ENCODE peak calls at places on chromosomes 5 and 9, in six cellular contexts. O is tibial nerve, S is transverse colon, W is spleen, U is breast epithelium, G is HCT116. K is an unnamed sample. For H3K4me1, the result is how much of the 10 kb centered on the place peaks cover.

GRCh38 chr9:2024888-2025781 is 10.0 kb downstream of the SMARCA2 start:
- DNase-seq in S (no peak), G (no peak), U (no peak), O (no peak), W (no peak), K (no peak)

GRCh38 chr5:56170557-56170956 is 62.6 kb downstream of the ANKRD55 start:
- DNase-seq in O (no peak), S (no peak), W (no peak), G (no peak), U (no peak), K (no peak)

GRCh38 chr5:58410441-58410840 is 49.4 kb downstream of the PLK2 start:
- DNase-seq in G (no peak), O (peak), W (no peak), S (no peak), U (no peak), K (no peak)

GRCh38 chr9:31486630-31487029 is 897.8 kb upstream of the ACO1 start:
- DNase-seq in O (no peak), W (no peak), S (no peak), G (no peak), U (no peak), K (no peak)

GRCh38 chr5:23084815-23085214 is 231.7 kb upstream of the CDH12 start:
- DNase-seq in G (no peak), U (no peak), W (no peak), S (no peak), O (no peak), K (no peak)

GRCh38 chr5:149406203-149406978 is 27.3 kb upstream of the IL17B start:
- DNase-seq in W (no peak), S (peak), O (peak), G (no peak), U (peak), K (no peak)

GRCh38 chr5:40557486-40557885 is 122.2 kb upstream of the PTGER4 start:
- DNase-seq in O (no peak), W (no peak), G (no peak), U (no peak), S (no peak), K (no peak)

GRCh38 chr5:56620903-56621680 is 194.3 kb upstream of the MAP3K1 start:
- DNase-seq in W (no peak), O (no peak), U (no peak), S (no peak), G (no peak), K (no peak)

GRCh38 chr9:89814340-89815040 is 209.7 kb downstream of the GADD45G start:
- DNase-seq in U (no peak), W (peak), O (no peak), G (no peak), S (no peak), K (no peak)

GRCh38 chr5:145178667-145179523 is 656.2 kb downstream of the PRELID2 start:
- DNase-seq in W (no peak), U (no peak), O (no peak), G (no peak), S (no peak), K (no peak)

GRCh38 chr9:119697996-119698395 is 328.8 kb upstream of the BRINP1 start:
- DNase-seq in W (no peak), S (no peak), G (no peak), O (no peak), U (no peak), K (no peak)

GRCh38 chr9:122071716-122072115 is 21.4 kb downstream of the TTLL11 start:
- DNase-seq in S (no peak), W (no peak), U (no peak), G (no peak), O (no peak), K (no peak)

GRCh38 chr9:98929866-98930265 is 13.8 kb upstream of the COL15A1 start:
- DNase-seq in G (no peak), U (no peak), S (no peak), W (no peak), O (no peak), K (no peak)

GRCh38 chr9:123550797-123551196 is 194.8 kb downstream of the CRB2 start:
- DNase-seq in W (no peak), G (no peak), U (no peak), S (no peak), O (no peak), K (no peak)

GRCh38 chr5:32848120-32848519 is 137.0 kb downstream of the NPR3 start:
- DNase-seq in S (no peak), O (no peak), G (no peak), W (no peak), U (no peak), K (no peak)

GRCh38 chr9:89497978-89498844 is at the start of gene SEMA4D:
- DNase-seq in O (peak), U (no peak), W (peak), S (peak), G (peak), K (no peak)

GRCh38 chr9:137454145-137454505 is 5.0 kb downstream of the NSMF start:
- DNase-seq in O (no peak), U (no peak), G (no peak), W (peak), S (peak), K (no peak)

GRCh38 chr5:139692605-139693340 is 44.6 kb downstream of the CXXC5 start:
- DNase-seq in O (no peak), W (peak), U (no peak), G (no peak), S (no peak), K (no peak)

GRCh38 chr5:62312036-62312435 is 6.0 kb downstream of the KIF2A start:
- DNase-seq in S (no peak), G (no peak), W (no peak), U (no peak), O (no peak), K (no peak)

GRCh38 chr5:95284512-95285405 is at the start of gene MCTP1:
- DNase-seq in S (no peak), G (no peak), W (peak), O (no peak), U (no peak), K (no peak)

GRCh38 chr9:16413509-16414016 is 456.9 kb downstream of the BNC2 start:
- DNase-seq in O (peak), U (no peak), W (no peak), G (no peak), S (no peak), K (no peak)

GRCh38 chr9:135583686-135584011 is 22.1 kb downstream of the PAEP start:
- DNase-seq in G (no peak), U (no peak), W (peak), S (no peak), O (no peak), K (no peak)

GRCh38 chr9:131678499-131679111 is 61.3 kb downstream of the RAPGEF1 start:
- DNase-seq in G (peak), S (peak), O (peak), W (peak), U (no peak), K (no peak)
- TF ChIP-seq POLR2A in G (no peak), S (peak), O (peak), W (no peak), U (no peak), K (no peak)

GRCh38 chr5:160471761-160472160 is 50.1 kb downstream of the PTTG1 start:
- DNase-seq in G (no peak), W (no peak), O (no peak), U (no peak), S (peak), K (no peak)

GRCh38 chr5:160468576-160468975 is 46.9 kb downstream of the PTTG1 start:
- DNase-seq in G (no peak), S (no peak), O (no peak), U (no peak), W (no peak), K (no peak)

GRCh38 chr5:160470437-160471341 is 49.0 kb downstream of the PTTG1 start:
- DNase-seq in G (no peak), W (no peak), S (peak), U (no peak), O (peak), K (no peak)

GRCh38 chr5:160467555-160468418 is 46.1 kb downstream of the PTTG1 start:
- DNase-seq in O (peak), G (no peak), S (peak), W (peak), U (no peak), K (peak)

DNA sequence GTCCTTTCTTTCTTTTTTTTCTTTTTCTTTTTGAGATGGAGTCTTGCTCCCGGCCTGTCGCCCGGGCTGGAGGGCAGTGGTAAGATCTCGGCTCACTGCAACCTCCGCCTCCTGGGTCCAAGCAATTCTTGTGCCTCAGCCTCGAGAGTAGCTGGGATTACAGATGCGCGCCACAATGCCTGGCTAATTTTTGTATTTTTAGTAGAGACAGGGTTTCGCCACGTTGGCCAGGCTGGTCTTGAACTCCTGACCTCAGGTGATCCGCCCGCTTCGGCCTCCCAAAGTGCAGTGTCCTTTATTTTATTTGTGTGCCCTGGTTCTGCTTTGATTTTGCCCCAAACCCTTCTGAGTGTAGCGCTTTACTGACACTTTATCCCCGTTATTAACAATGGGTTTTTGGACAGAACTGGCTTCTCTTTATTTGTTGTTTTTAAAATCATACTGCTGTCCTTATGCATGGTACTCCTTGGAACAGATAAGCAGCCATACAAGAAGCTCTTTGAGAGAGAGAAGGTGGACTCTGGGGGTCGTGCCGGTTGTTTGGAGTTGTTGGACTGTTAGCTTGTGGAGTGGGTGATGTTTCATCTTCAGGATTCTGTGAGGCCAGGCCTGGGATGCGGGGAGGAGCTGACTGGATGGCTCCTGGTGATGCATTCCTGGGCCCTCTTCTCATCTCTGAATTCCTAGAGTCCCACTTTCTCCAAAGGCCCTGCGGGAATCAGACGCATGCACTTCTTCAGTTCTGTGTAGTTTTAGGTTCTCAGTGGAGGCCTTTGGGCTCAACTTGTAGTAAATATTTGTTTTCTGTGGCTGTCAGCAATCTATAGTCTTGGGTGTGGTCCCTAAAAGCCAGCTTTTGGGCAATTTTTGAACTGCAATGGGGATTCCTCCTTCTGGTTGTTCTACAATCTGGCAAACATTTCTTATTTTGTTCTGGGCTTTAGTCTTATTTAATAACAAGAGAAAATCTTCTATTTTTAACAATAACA is 47.8 kb downstream of the PTTG1 start:
- DNase-seq in W (no peak), O (no peak), S (no peak), U (no peak), G (no peak), K (no peak)
- H3K4me3 ChIP-seq in W (no peak), O (no peak), S (no peak), U (no peak), G (no peak), K (no peak)

GRCh38 chr5:61308699-61309098 is 23.4 kb upstream of the ZSWIM6 start:
- DNase-seq in U (no peak), W (no peak), O (no peak), G (no peak), S (no peak), K (no peak)

GRCh38 chr5:61311056-61311455 is 21.0 kb upstream of the ZSWIM6 start:
- DNase-seq in W (no peak), O (no peak), U (no peak), S (no peak), G (no peak), K (no peak)

GRCh38 chr5:61307196-61307590 is 24.9 kb upstream of the ZSWIM6 start:
- DNase-seq in O (no peak), U (no peak), G (no peak), S (no peak), W (no peak), K (no peak)

GRCh38 chr5:61307611-61308010 is 24.4 kb upstream of the ZSWIM6 start:
- DNase-seq in S (no peak), G (no peak), O (no peak), W (no peak), U (no peak), K (no peak)

GRCh38 chr5:61309115-61309514 is 22.9 kb upstream of the ZSWIM6 start:
- DNase-seq in S (no peak), O (no peak), U (no peak), G (no peak), W (no peak), K (no peak)
- H3K4me1 ChIP-seq in S (under half), O (under half), U (under half), G (under half), W (under half), K (under half)

DNA sequence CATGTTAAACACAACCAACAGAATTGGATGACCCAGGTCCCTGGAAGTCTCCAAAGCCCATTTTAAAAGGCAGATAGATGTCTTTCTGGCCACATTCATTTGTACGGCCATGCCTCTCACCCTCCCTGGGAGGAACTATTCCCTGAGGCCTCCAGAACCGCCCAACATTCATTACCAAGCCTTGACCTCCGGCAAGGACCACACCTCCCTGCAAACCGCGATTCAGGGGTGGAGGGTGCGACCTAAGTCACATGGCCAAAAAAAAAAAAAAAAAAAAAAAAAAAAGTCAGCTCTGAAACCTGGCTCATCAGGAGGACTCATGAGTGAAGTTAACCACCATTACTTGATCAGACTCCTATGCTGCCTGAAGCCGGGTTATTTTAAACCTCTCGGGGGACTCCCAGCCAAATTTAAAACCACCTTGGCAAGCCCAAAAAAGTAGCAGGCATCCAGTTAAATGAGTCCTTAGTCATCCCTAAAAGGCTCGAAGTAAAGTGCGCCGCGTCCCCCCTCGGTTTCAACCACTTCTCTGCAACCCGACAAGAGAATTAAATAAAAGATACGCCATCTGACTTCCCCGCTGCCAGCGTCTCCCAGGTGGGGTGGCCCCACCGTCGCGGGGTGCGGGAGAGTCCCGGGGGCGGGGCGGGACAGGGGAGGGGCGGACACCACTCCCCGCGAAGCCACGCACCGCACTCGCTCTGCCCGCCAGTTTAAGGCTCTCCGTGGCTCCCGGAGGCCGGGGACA is 2.4 kb downstream of the KLF9 start:
- DNase-seq in S (peak), O (peak), G (peak), U (peak), W (peak), K (peak)
- TF ChIP-seq POLR2A in S (peak), O (peak), G (no peak), U (no peak), W (no peak), K (no peak)

DNA sequence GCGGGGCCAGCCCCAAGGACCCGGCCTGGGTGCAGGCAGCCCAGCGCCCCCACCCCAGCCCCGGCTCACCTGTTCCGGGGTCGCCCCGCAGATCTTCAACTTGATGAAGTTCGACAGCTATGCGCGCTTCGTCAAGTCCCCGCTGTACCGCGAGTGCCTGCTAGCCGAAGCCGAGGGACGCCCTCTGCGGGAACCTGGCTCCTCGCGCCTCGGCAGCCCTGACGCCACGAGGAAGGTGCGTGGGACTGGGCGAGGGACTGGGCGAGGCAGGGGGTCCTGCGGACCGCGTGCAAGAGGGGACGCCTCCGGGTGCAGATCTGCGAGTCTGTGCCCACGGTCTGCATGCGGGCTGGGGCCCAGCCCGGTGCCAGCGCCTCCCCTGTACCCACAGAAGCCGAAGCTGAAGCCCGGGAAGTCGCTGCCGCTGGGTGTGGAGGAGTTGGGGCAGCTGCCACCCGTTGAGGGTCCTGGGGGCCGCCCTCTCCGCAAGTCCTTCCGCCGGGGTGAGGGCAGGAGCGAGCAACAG is 9.7 kb downstream of the RGS14 start:
- DNase-seq in U (no peak), G (no peak), O (no peak), S (no peak), W (no peak), K (no peak)
- H3K4me3 ChIP-seq in U (peak), G (no peak), O (peak), S (peak), W (no peak), K (peak)

DNA sequence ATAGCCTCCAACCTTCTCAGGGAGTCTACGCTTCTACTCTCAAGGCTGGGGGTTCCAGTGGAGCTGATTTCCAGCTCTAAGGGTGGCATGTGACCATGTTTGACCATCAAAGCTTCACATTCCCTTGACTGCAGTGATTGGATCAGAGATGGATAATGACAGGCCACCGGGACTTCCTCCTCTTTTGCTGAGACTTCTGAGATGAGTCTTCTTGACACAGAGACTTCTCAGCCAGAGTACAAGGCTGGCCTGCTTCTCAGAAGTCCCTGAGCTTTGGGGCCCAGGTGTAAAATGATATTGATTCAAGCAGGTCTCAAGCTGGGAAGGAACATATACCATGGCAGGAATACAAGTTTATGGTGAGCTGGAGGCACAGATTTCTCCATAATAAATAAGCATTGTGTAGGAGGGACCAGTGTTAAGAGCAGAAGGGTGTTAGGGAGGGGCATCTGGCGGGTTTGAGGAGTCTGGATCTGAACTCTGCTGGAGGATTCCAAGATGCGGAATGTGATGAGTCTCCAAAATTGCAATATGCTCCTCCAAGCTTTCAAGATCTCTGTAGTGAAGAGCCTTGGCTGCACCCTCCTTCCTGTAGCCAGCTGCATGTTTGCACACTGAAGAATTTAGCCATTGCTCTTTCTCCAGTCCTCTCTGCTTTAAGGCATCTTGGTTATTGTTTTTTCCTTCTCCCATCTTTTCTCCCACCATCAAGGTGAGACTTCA is 41.7 kb upstream of the HSD17B4 start:
- DNase-seq in G (no peak), W (no peak), O (no peak), U (no peak), S (no peak), K (no peak)
- H3K4me1 ChIP-seq in G (under half), W (under half), O (under half), U (under half), S (under half), K (under half)

GRCh38 chr5:66877843-66878242 is 281.6 kb downstream of the MAST4 start:
- DNase-seq in W (no peak), S (no peak), O (no peak), G (no peak), U (no peak), K (no peak)

GRCh38 chr5:66888613-66889012 is 292.4 kb downstream of the MAST4 start:
- DNase-seq in O (no peak), W (no peak), U (no peak), S (no peak), G (no peak), K (no peak)

GRCh38 chr5:66881475-66882161 is 285.4 kb downstream of the MAST4 start:
- DNase-seq in W (no peak), S (no peak), G (no peak), U (no peak), O (no peak), K (no peak)

GRCh38 chr5:66884589-66885228 is 288.5 kb downstream of the MAST4 start:
- DNase-seq in U (no peak), G (no peak), W (no peak), O (no peak), S (no peak), K (no peak)

GRCh38 chr5:66882592-66883227 is 286.5 kb downstream of the MAST4 start:
- DNase-seq in W (no peak), G (no peak), S (no peak), O (no peak), U (no peak), K (no peak)
- TF ChIP-seq POLR2A in W (no peak), G (no peak), S (no peak), O (no peak), U (no peak), K (no peak)

GRCh38 chr5:4874097-4874496 is 266.0 kb upstream of the ADAMTS16 start:
- DNase-seq in W (no peak), U (no peak), G (no peak), O (no peak), S (no peak), K (no peak)

GRCh38 chr5:4879075-4879474 is 261.1 kb upstream of the ADAMTS16 start:
- DNase-seq in O (no peak), U (no peak), G (no peak), S (no peak), W (no peak), K (no peak)

GRCh38 chr5:4868140-4868735 is 271.9 kb upstream of the ADAMTS16 start:
- DNase-seq in O (peak), S (peak), W (no peak), U (no peak), G (peak), K (no peak)

GRCh38 chr5:4875942-4876341 is 264.2 kb upstream of the ADAMTS16 start:
- DNase-seq in G (no peak), U (no peak), W (no peak), O (no peak), S (no peak), K (no peak)

GRCh38 chr5:4873656-4874055 is 266.5 kb upstream of the ADAMTS16 start:
- DNase-seq in S (no peak), O (no peak), G (no peak), U (no peak), W (no peak), K (no peak)
- H3K4me3 ChIP-seq in S (no peak), O (no peak), G (no peak), U (no peak), W (no peak), K (no peak)

DNA sequence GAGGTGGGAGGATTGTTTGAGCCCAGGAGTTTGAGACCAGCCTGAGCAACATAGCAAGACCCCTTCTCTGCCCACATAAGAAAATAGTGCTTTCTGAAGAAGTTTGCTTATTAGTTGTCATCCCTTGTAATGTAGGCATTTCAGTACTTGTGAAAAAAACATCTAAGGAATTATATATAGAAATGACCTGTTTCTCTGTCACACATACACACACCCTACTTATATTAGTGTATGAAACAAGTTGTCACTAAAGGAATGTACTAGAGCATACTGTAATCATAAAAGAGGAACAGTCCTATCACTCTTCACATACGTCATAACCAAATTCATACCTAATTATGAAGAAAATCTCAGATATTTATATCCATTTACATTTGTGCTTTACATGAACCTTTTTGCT is 122.0 kb downstream of the NIPBL start:
- DNase-seq in S (no peak), U (no peak), G (no peak), O (no peak), W (no peak), K (no peak)
- H3K4me1 ChIP-seq in S (under half), U (under half), G (under half), O (under half), W (under half), K (under half)